ENCODE peak calls at places on chromosome X, in four cellular contexts. R is choroid plexus epithelial cell, L is fibroblast of the aortic adventitia, B is BE2C. M is an unnamed sample.

GRCh38 chrX:431492-432132 is 44.9 kb upstream of the PPP2R3B start:
- DNase-seq in L (no peak), B (no peak), R (no peak), M (no peak)

GRCh38 chrX:49171752-49172279 is at the start of gene PLP2:
- DNase-seq in L (peak), R (peak), B (peak), M (no peak)

GRCh38 chrX:106874075-106874474 is 29.1 kb downstream of the RIPPLY1 start:
- DNase-seq in L (peak), B (no peak), R (peak), M (no peak)

GRCh38 chrX:39328661-39329060 is 527.4 kb downstream of the MID1IP1 start:
- DNase-seq in L (no peak), R (no peak), B (no peak), M (no peak)

GRCh38 chrX:87003031-87003430 is 514.6 kb upstream of the KLHL4 start:
- DNase-seq in L (no peak), R (no peak), B (no peak), M (no peak)

GRCh38 chrX:9855536-9856320 is 69.5 kb downstream of the SHROOM2 start:
- DNase-seq in L (no peak), B (no peak), R (no peak), M (no peak)

GRCh38 chrX:2374086-2374485 is 126.7 kb downstream of the DHRSX start:
- DNase-seq in L (peak), R (no peak), B (no peak), M (no peak)

GRCh38 chrX:100928660-100929613 is at the start of gene XKRX:
- DNase-seq in R (no peak), B (peak), L (no peak), M (no peak)

GRCh38 chrX:47530054-47530453 is 31.0 kb upstream of the ARAF start:
- DNase-seq in B (no peak), L (no peak), R (no peak), M (no peak)

GRCh38 chrX:48684134-48684533 is 535 bp downstream of the WAS start:
- DNase-seq in L (no peak), B (no peak), R (no peak), M (no peak)

GRCh38 chrX:129230850-129231512 is 292.3 kb downstream of the SMARCA1 start:
- DNase-seq in B (no peak), L (no peak), R (no peak), M (no peak)

GRCh38 chrX:129781134-129782014 is 1.6 kb downstream of the SASH3 start:
- DNase-seq in B (no peak), R (peak), L (no peak), M (no peak)

GRCh38 chrX:151754042-151754419 is 19.5 kb downstream of the CNGA2 start:
- DNase-seq in R (peak), L (peak), B (no peak), M (no peak)

GRCh38 chrX:53256446-53257041 is 24.8 kb downstream of the IQSEC2 start:
- DNase-seq in B (no peak), L (no peak), R (no peak), M (no peak)

GRCh38 chrX:28756647-28757046 is 169.4 kb downstream of the IL1RAPL1 start:
- DNase-seq in L (peak), R (peak), B (no peak), M (no peak)

GRCh38 chrX:45714864-45715263 is 514.2 kb upstream of the DIPK2B start:
- DNase-seq in B (no peak), R (peak), L (peak), M (no peak)

GRCh38 chrX:17964871-17965270 is 103.8 kb upstream of the RAI2 start:
- DNase-seq in B (no peak), R (no peak), L (peak), M (no peak)

GRCh38 chrX:122868626-122869025 is 315.5 kb upstream of the GRIA3 start:
- DNase-seq in R (peak), B (no peak), L (peak), M (no peak)

GRCh38 chrX:151982217-151982616 is 7.7 kb upstream of the GABRE start:
- DNase-seq in B (no peak), R (peak), L (peak), M (no peak)

GRCh38 chrX:25860322-25860721 is 277.8 kb upstream of the MAGEB18 start:
- DNase-seq in B (no peak), R (no peak), L (no peak), M (no peak)

GRCh38 chrX:7054219-7055206 is 93.0 kb upstream of the STS start:
- DNase-seq in R (peak), B (no peak), L (no peak), M (no peak)

GRCh38 chrX:37553476-37553875 is 18.0 kb upstream of the LANCL3 start:
- DNase-seq in B (no peak), L (no peak), R (no peak), M (no peak)

GRCh38 chrX:150018931-150019331 is 80.6 kb upstream of the EOLA2 start:
- DNase-seq in R (peak), L (peak), B (no peak), M (no peak)

GRCh38 chrX:103585421-103586313 is at the start of gene TCEAL4:
- DNase-seq in R (peak), B (peak), L (peak), M (no peak)

GRCh38 chrX:17689971-17690409 is 47.3 kb upstream of the SCML1 start:
- DNase-seq in B (peak), L (peak), R (peak), M (peak)

GRCh38 chrX:97987979-97988378 is 1104.3 kb downstream of the RPA4 start:
- DNase-seq in B (no peak), L (no peak), R (no peak), M (no peak)

GRCh38 chrX:52933976-52934703 is 24.2 kb downstream of the FAM156A start:
- DNase-seq in R (no peak), B (no peak), L (no peak), M (no peak)

GRCh38 chrX:24347871-24348270 is 12.6 kb upstream of the SUPT20HL1 start:
- DNase-seq in L (peak), R (no peak), B (no peak), M (no peak)

GRCh38 chrX:8743126-8743732 is 11.3 kb upstream of the ANOS1 start:
- DNase-seq in R (peak), L (peak), B (peak), M (no peak)

GRCh38 chrX:13890806-13891205 is 73.9 kb upstream of the GPM6B start:
- DNase-seq in R (no peak), B (no peak), L (no peak), M (no peak)

GRCh38 chrX:331145-331771 is 12.7 kb upstream of the GTPBP6 start:
- DNase-seq in B (peak), R (peak), L (peak), M (no peak)

GRCh38 chrX:108397627-108398392 is 40.4 kb downstream of the COL4A6 start:
- DNase-seq in R (no peak), B (no peak), L (peak), M (no peak)

GRCh38 chrX:25805744-25806143 is 332.4 kb upstream of the MAGEB18 start:
- DNase-seq in B (no peak), R (no peak), L (no peak), M (no peak)

GRCh38 chrX:154411981-154412340 is 622 bp downstream of the TAFAZZIN start:
- DNase-seq in L (peak), R (peak), B (peak), M (peak)

GRCh38 chrX:18490816-18491215 is 65.4 kb downstream of the CDKL5 start:
- DNase-seq in L (no peak), B (no peak), R (peak), M (no peak)

GRCh38 chrX:40201486-40201885 is 103.7 kb upstream of the BCOR start:
- DNase-seq in L (no peak), B (no peak), R (no peak), M (no peak)

GRCh38 chrX:80648023-80648422 is 161.7 kb downstream of the BRWD3 start:
- DNase-seq in R (peak), L (peak), B (no peak), M (no peak)

GRCh38 chrX:79174949-79175644 is 30.6 kb downstream of the GPR174 start:
- DNase-seq in B (no peak), L (no peak), R (no peak), M (no peak)

GRCh38 chrX:152806035-152806434 is 24.5 kb downstream of the CETN2 start:
- DNase-seq in R (no peak), L (no peak), B (peak), M (no peak)

GRCh38 chrX:16487620-16488380 is 162.2 kb upstream of the S100G start:
- DNase-seq in R (peak), L (no peak), B (no peak), M (no peak)

M was measured in D721Med.